ENCODE peak calls at places on chromosomes 12 and 14, in nine cellular contexts. R is cardiac muscle cell; L is M059J; J is NCI-H1436 treated with DMSO at 0.1 percent for 48 hours; Z is effector CD8-positive, alpha-beta T cell; T is SJSA1; N is stimulated activated CD4-positive, alpha-beta T cell treated with anti-CD3 and anti-CD28 coated beads, TNF-alpha, amount 100 ng/mL, for 24 hours; A is GM12892; E is HFFc6. O is an unnamed sample.

GRCh38 chr12:94676011-94676709 is 25.8 kb upstream of the TMCC3 start:
- DNase-seq in L (no peak), N (no peak), J (no peak), E (no peak), Z (no peak), T (no peak), A (no peak), R (peak), O (no peak)

GRCh38 chr12:57047981-57048380 is 1.9 kb downstream of the MYO1A start:
- DNase-seq in R (no peak), J (no peak), T (no peak), Z (no peak), N (no peak), L (peak), E (peak), A (no peak), O (peak)

GRCh38 chr12:48767521-48767920 is 21.4 kb downstream of the ADCY6 start:
- DNase-seq in E (no peak), A (no peak), L (no peak), T (no peak), Z (no peak), J (no peak), R (no peak), N (no peak), O (no peak)

GRCh38 chr14:52342849-52343606 is 28.9 kb downstream of the PTGER2 start:
- DNase-seq in R (peak), Z (no peak), E (peak), J (no peak), A (no peak), T (peak), N (no peak), L (peak), O (no peak)

GRCh38 chr12:108063192-108063591 is 65.9 kb upstream of the WSCD2 start:
- DNase-seq in N (no peak), L (peak), Z (no peak), T (no peak), E (no peak), J (no peak), R (peak), A (no peak), O (no peak)

GRCh38 chr12:96400631-96401060 is 407 bp upstream of the CDK17 start:
- DNase-seq in E (no peak), T (peak), Z (peak), A (no peak), N (no peak), R (peak), L (peak), J (no peak), O (no peak)

GRCh38 chr14:38578278-38578681 is 322.4 kb upstream of the CLEC14A start:
- DNase-seq in N (no peak), A (no peak), R (peak), L (peak), Z (no peak), E (no peak), T (no peak), J (peak), O (peak)

GRCh38 chr12:52010152-52010622 is 3.4 kb downstream of the TAMALIN start:
- DNase-seq in A (no peak), N (no peak), R (peak), T (peak), L (no peak), Z (no peak), E (peak), J (no peak), O (peak)

GRCh38 chr14:22824711-22825359 is 4.9 kb upstream of the MRPL52 start:
- DNase-seq in A (no peak), T (peak), N (no peak), L (peak), Z (no peak), E (peak), J (no peak), R (peak), O (peak)

GRCh38 chr12:4169959-4170358 is 103.6 kb upstream of the CCND2 start:
- DNase-seq in E (no peak), J (no peak), Z (no peak), A (no peak), T (no peak), N (no peak), R (no peak), L (no peak), O (no peak)

GRCh38 chr12:107522692-107523477 is 162.7 kb upstream of the PWP1 start:
- DNase-seq in N (no peak), Z (no peak), E (no peak), T (no peak), L (peak), A (no peak), J (no peak), R (no peak), O (no peak)

GRCh38 chr14:104968153-104968527 is 10.0 kb downstream of the AHNAK2 start:
- DNase-seq in L (no peak), N (no peak), T (no peak), A (no peak), J (no peak), R (peak), E (peak), Z (no peak), O (peak)

GRCh38 chr14:69387311-69387710 is 10.8 kb downstream of the ERH start:
- DNase-seq in N (no peak), L (no peak), R (peak), Z (no peak), A (no peak), T (no peak), E (no peak), J (no peak), O (no peak)

GRCh38 chr12:25979563-25979962 is 21.1 kb downstream of the RASSF8 start:
- DNase-seq in R (no peak), T (no peak), N (no peak), A (no peak), E (peak), J (no peak), L (peak), Z (no peak), O (no peak)

GRCh38 chr12:119102714-119103113 is 76.0 kb upstream of the HSPB8 start:
- DNase-seq in L (no peak), T (no peak), J (no peak), A (no peak), Z (no peak), N (no peak), R (no peak), E (no peak), O (no peak)

GRCh38 chr12:120674172-120674571 is 12.8 kb upstream of the MLEC start:
- DNase-seq in R (no peak), A (no peak), Z (no peak), N (no peak), T (no peak), J (no peak), L (no peak), E (no peak), O (no peak)

GRCh38 chr12:3698218-3698974 is 54.5 kb downstream of the CRACR2A start:
- DNase-seq in E (peak), L (peak), T (peak), N (no peak), A (no peak), Z (no peak), R (peak), J (peak), O (peak)

GRCh38 chr12:12723681-12724420 is 6.7 kb downstream of the CDKN1B start:
- DNase-seq in E (no peak), J (no peak), L (peak), A (no peak), R (peak), N (no peak), Z (no peak), T (peak), O (peak)

GRCh38 chr14:42222924-42223471 is 616.3 kb downstream of the LRFN5 start:
- DNase-seq in E (no peak), T (no peak), Z (no peak), A (peak), L (peak), N (no peak), R (peak), J (peak), O (peak)

GRCh38 chr12:9331218-9331626 is 123.0 kb upstream of the PZP start:
- DNase-seq in J (no peak), R (peak), E (peak), N (peak), T (peak), L (peak), Z (peak), A (peak), O (peak)

GRCh38 chr14:91515979-91516378 is 5.9 kb upstream of the PPP4R3A start:
- DNase-seq in A (no peak), Z (no peak), L (no peak), N (no peak), R (no peak), E (no peak), T (no peak), J (no peak), O (no peak)

GRCh38 chr12:22275847-22276246 is 58.7 kb downstream of the ST8SIA1 start:
- DNase-seq in N (no peak), A (no peak), L (peak), E (peak), R (peak), Z (no peak), T (peak), J (no peak), O (peak)

GRCh38 chr14:40847496-40847895 is 759.2 kb upstream of the LRFN5 start:
- DNase-seq in R (no peak), Z (no peak), L (no peak), N (no peak), E (no peak), A (no peak), T (no peak), J (no peak), O (no peak)

GRCh38 chr14:88631091-88631490 is 68.3 kb downstream of the ZC3H14 start:
- DNase-seq in Z (no peak), L (no peak), E (no peak), A (no peak), J (no peak), T (no peak), N (no peak), R (no peak), O (no peak)

GRCh38 chr14:37257651-37258050 is 59.9 kb downstream of the MIPOL1 start:
- DNase-seq in L (no peak), R (no peak), A (no peak), J (no peak), Z (no peak), E (no peak), N (no peak), T (no peak), O (no peak)

GRCh38 chr14:75254381-75254821 is 24.2 kb upstream of the FOS start:
- DNase-seq in E (no peak), A (no peak), T (no peak), R (no peak), L (no peak), N (no peak), Z (no peak), J (no peak), O (no peak)

GRCh38 chr12:103924761-103925641 is 5.2 kb upstream of the HSP90B1 start:
- DNase-seq in A (peak), L (peak), J (no peak), R (peak), T (peak), E (peak), Z (no peak), N (no peak), O (peak)

GRCh38 chr14:78519863-78520262 is 349.7 kb downstream of the NRXN3 start:
- DNase-seq in L (peak), R (peak), J (no peak), A (no peak), T (no peak), E (no peak), Z (no peak), N (no peak), O (peak)

GRCh38 chr14:68088463-68088862 is 268.9 kb downstream of the RAD51B start:
- DNase-seq in T (no peak), A (no peak), E (no peak), J (no peak), L (peak), R (peak), Z (no peak), N (no peak), O (no peak)

O was measured in GM03348.